ENCODE peak calls at places on chromosomes 12 and 14, in eight cellular contexts. X is NCI-H1092, J is M059J, A is progenitor cell of endocrine pancreas, B is AG10803, G is testis, F is fibroblast of the conjunctiva, Z is RWPE1. E is an unnamed sample.

GRCh38 chr14:76694106-76694505 is 67.2 kb upstream of the VASH1 start:
- DNase-seq in X (no peak), J (no peak), A (no peak), B (no peak), G (no peak), F (no peak), Z (no peak), E (no peak)

GRCh38 chr12:51975196-51975595 is 23.7 kb downstream of the ACVR1B start:
- DNase-seq in X (no peak), J (no peak), A (no peak), B (no peak), G (no peak), F (no peak), Z (no peak), E (no peak)

GRCh38 chr12:80648866-80649265 is 58.6 kb upstream of the MYF6 start:
- DNase-seq in X (no peak), J (peak), A (no peak), B (peak), G (no peak), F (peak), Z (peak), E (peak)

GRCh38 chr14:73833530-73834257 is 17.9 kb upstream of the PTGR2 start:
- DNase-seq in X (no peak), J (peak), A (no peak), B (peak), G (no peak), F (no peak), Z (no peak), E (peak)

GRCh38 chr14:104054222-104054905 is 31.1 kb upstream of the ASPG start:
- DNase-seq in X (no peak), J (no peak), A (no peak), B (no peak), G (no peak), F (no peak), Z (no peak), E (no peak)

GRCh38 chr12:90854136-90854689 is 100.8 kb downstream of the CCER1 start:
- DNase-seq in X (peak), J (peak), A (no peak), B (peak), G (peak), F (peak), Z (peak), E (peak)

GRCh38 chr14:104794641-104795467 is 694 bp downstream of the AKT1 start:
- DNase-seq in X (no peak), J (peak), A (no peak), B (peak), G (peak), F (no peak), Z (peak), E (no peak)

GRCh38 chr14:50303744-50304471 is 8.1 kb downstream of the L2HGDH start:
- DNase-seq in X (no peak), J (no peak), A (no peak), B (peak), G (no peak), F (no peak), Z (no peak), E (no peak)

GRCh38 chr14:96166475-96167223 is 38.0 kb upstream of the BDKRB2 start:
- DNase-seq in X (no peak), J (peak), A (no peak), B (peak), G (no peak), F (no peak), Z (no peak), E (no peak)